ENCODE peak calls at places on chromosomes 12 and 14, in ten cellular contexts. One of them, this sample, is unnamed.

GRCh38 chr14:55097894-55098560 is 31.0 kb upstream of the LGALS3 start:
- DNase-seq in AG10803: no peak
- DNase-seq in heart right ventricle: no peak
- DNase-seq in AG09309: no peak
- DNase-seq in astrocyte of the spinal cord: no peak
- DNase-seq in SK-N-SH: no peak
- DNase-seq in A549: no peak
- DNase-seq in stomach: peak; percentile 53
- DNase-seq in ascending aorta: no peak
- DNase-seq in Peyer's patch: peak; percentile 75
- DNase-seq in this sample: peak; percentile 96

GRCh38 chr14:81434230-81434629 is 34.1 kb upstream of the STON2 start:
- DNase-seq in AG10803: no peak
- DNase-seq in heart right ventricle: no peak
- DNase-seq in AG09309: no peak
- DNase-seq in astrocyte of the spinal cord: no peak
- DNase-seq in SK-N-SH: no peak
- DNase-seq in A549: no peak
- DNase-seq in stomach: no peak
- DNase-seq in ascending aorta: no peak
- DNase-seq in Peyer's patch: no peak
- DNase-seq in this sample: no peak

GRCh38 chr12:101967506-101967905 is 90.1 kb downstream of the DRAM1 start:
- DNase-seq in AG10803: no peak
- DNase-seq in heart right ventricle: no peak
- DNase-seq in AG09309: no peak
- DNase-seq in astrocyte of the spinal cord: no peak
- DNase-seq in SK-N-SH: no peak
- DNase-seq in A549: no peak
- DNase-seq in stomach: no peak
- DNase-seq in ascending aorta: no peak
- DNase-seq in Peyer's patch: no peak
- DNase-seq in this sample: peak; percentile 27

GRCh38 chr12:14981049-14981448 is 8.2 kb downstream of the PDE6H start:
- DNase-seq in AG10803: no peak
- DNase-seq in heart right ventricle: no peak
- DNase-seq in AG09309: no peak
- DNase-seq in astrocyte of the spinal cord: no peak
- DNase-seq in SK-N-SH: no peak
- DNase-seq in A549: no peak
- DNase-seq in stomach: no peak
- DNase-seq in ascending aorta: no peak
- DNase-seq in Peyer's patch: no peak
- DNase-seq in this sample: no peak

GRCh38 chr12:42525444-42525843 is 64.1 kb downstream of the PRICKLE1 start:
- DNase-seq in AG10803: no peak
- DNase-seq in heart right ventricle: no peak
- DNase-seq in AG09309: no peak
- DNase-seq in astrocyte of the spinal cord: no peak
- DNase-seq in SK-N-SH: no peak
- DNase-seq in A549: no peak
- DNase-seq in stomach: no peak
- DNase-seq in ascending aorta: no peak
- DNase-seq in Peyer's patch: no peak
- DNase-seq in this sample: no peak

GRCh38 chr12:124869011-124869665 is 5.5 kb upstream of the SCARB1 start:
- DNase-seq in AG10803: no peak
- DNase-seq in heart right ventricle: no peak
- DNase-seq in AG09309: no peak
- DNase-seq in astrocyte of the spinal cord: no peak
- DNase-seq in SK-N-SH: no peak
- DNase-seq in A549: no peak
- DNase-seq in stomach: no peak
- DNase-seq in ascending aorta: no peak
- DNase-seq in Peyer's patch: no peak
- DNase-seq in this sample: no peak

GRCh38 chr12:65505321-65506121 is 227.0 kb downstream of the MSRB3 start:
- DNase-seq in AG10803: no peak
- DNase-seq in heart right ventricle: no peak
- DNase-seq in AG09309: no peak
- DNase-seq in astrocyte of the spinal cord: no peak
- DNase-seq in SK-N-SH: no peak
- DNase-seq in A549: no peak
- DNase-seq in stomach: no peak
- DNase-seq in ascending aorta: no peak
- DNase-seq in Peyer's patch: no peak
- DNase-seq in this sample: no peak

GRCh38 chr14:54599932-54600331 is 33.0 kb downstream of the SAMD4A start:
- DNase-seq in AG10803: no peak
- DNase-seq in heart right ventricle: no peak
- DNase-seq in AG09309: no peak
- DNase-seq in astrocyte of the spinal cord: no peak
- DNase-seq in SK-N-SH: no peak
- DNase-seq in A549: no peak
- DNase-seq in stomach: no peak
- DNase-seq in ascending aorta: no peak
- DNase-seq in Peyer's patch: no peak
- DNase-seq in this sample: no peak

GRCh38 chr14:97777622-97778021 is 980.4 kb downstream of the VRK1 start:
- DNase-seq in AG10803: no peak
- DNase-seq in heart right ventricle: no peak
- DNase-seq in AG09309: no peak
- DNase-seq in astrocyte of the spinal cord: no peak
- DNase-seq in SK-N-SH: no peak
- DNase-seq in A549: no peak
- DNase-seq in stomach: no peak
- DNase-seq in ascending aorta: no peak
- DNase-seq in Peyer's patch: no peak
- DNase-seq in this sample: peak; percentile 50
- TF ChIP-seq CTCF in AG10803: no peak
- TF ChIP-seq CTCF in heart right ventricle: no peak
- TF ChIP-seq CTCF in AG09309: no peak
- TF ChIP-seq CTCF in astrocyte of the spinal cord: no peak
- TF ChIP-seq CTCF in SK-N-SH: no peak
- TF ChIP-seq CTCF in A549: no peak
- TF ChIP-seq CTCF in stomach: no peak
- TF ChIP-seq CTCF in ascending aorta: no peak
- TF ChIP-seq CTCF in Peyer's patch: no peak
- TF ChIP-seq CTCF in this sample: peak; percentile 18

GRCh38 chr12:46663297-46663696 is 162.5 kb downstream of the SLC38A4 start:
- DNase-seq in AG10803: no peak
- DNase-seq in heart right ventricle: no peak
- DNase-seq in AG09309: no peak
- DNase-seq in astrocyte of the spinal cord: no peak
- DNase-seq in SK-N-SH: no peak
- DNase-seq in A549: peak; percentile 22
- DNase-seq in stomach: no peak
- DNase-seq in ascending aorta: no peak
- DNase-seq in Peyer's patch: no peak
- DNase-seq in this sample: no peak

GRCh38 chr12:46660276-46660675 is 165.5 kb downstream of the SLC38A4 start:
- DNase-seq in AG10803: peak; percentile 36
- DNase-seq in heart right ventricle: no peak
- DNase-seq in AG09309: no peak
- DNase-seq in astrocyte of the spinal cord: peak; percentile 30
- DNase-seq in SK-N-SH: no peak
- DNase-seq in A549: no peak
- DNase-seq in stomach: no peak
- DNase-seq in ascending aorta: no peak
- DNase-seq in Peyer's patch: no peak
- DNase-seq in this sample: no peak

GRCh38 chr12:46659844-46660243 is 166.0 kb downstream of the SLC38A4 start:
- DNase-seq in AG10803: no peak
- DNase-seq in heart right ventricle: no peak
- DNase-seq in AG09309: no peak
- DNase-seq in astrocyte of the spinal cord: no peak
- DNase-seq in SK-N-SH: no peak
- DNase-seq in A549: no peak
- DNase-seq in stomach: no peak
- DNase-seq in ascending aorta: no peak
- DNase-seq in Peyer's patch: no peak
- DNase-seq in this sample: no peak

GRCh38 chr12:46660719-46661118 is 165.1 kb downstream of the SLC38A4 start:
- DNase-seq in AG10803: peak; percentile 48
- DNase-seq in heart right ventricle: no peak
- DNase-seq in AG09309: no peak
- DNase-seq in astrocyte of the spinal cord: peak; percentile 22
- DNase-seq in SK-N-SH: no peak
- DNase-seq in A549: no peak
- DNase-seq in stomach: no peak
- DNase-seq in ascending aorta: no peak
- DNase-seq in Peyer's patch: no peak
- DNase-seq in this sample: no peak

DNA sequence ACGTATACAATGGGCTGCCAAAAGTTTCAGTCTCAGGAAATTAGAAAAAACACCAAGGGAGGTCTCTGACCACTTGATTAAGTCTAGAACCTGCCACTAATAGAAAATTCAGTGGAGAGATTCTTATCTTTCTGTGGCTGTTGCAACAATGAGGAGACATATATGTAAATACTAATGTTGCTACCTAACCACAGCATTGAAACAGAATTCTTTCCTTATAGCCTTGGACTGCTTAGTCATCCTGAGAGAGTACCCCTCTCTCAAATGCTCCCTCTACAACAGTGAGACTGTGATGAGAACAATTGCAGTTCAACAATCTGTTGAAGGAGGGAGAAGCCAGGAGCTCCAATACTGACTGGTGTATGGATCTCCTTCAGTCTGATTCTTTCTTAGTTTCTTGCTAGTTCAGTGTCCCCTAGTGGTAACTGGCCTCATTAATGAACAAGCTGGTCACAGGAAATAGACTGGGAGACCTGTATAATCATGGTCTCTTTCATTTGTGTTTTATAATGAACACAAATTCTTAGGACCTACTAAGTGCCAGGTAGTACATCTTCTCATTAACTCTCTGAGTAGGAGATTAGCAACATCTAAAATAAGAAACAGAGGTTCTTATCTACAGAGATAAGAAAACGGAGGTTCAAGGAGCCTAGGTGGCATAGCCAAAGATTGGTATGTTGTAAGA is 164.5 kb downstream of the SLC38A4 start:
- DNase-seq in AG10803: peak; percentile 90
- DNase-seq in heart right ventricle: no peak
- DNase-seq in AG09309: peak; percentile 71
- DNase-seq in astrocyte of the spinal cord: peak; percentile 92
- DNase-seq in SK-N-SH: peak; percentile 39
- DNase-seq in A549: peak; percentile 90
- DNase-seq in stomach: no peak
- DNase-seq in ascending aorta: no peak
- DNase-seq in Peyer's patch: no peak
- DNase-seq in this sample: peak; percentile 79
- H3K4me3 ChIP-seq in AG10803: no peak overlapping the region
- H3K4me3 ChIP-seq in heart right ventricle: no peak overlapping the region
- H3K4me3 ChIP-seq in AG09309: no peak overlapping the region
- H3K4me3 ChIP-seq in astrocyte of the spinal cord: no peak overlapping the region
- H3K4me3 ChIP-seq in SK-N-SH: no peak overlapping the region
- H3K4me3 ChIP-seq in A549: no peak overlapping the region
- H3K4me3 ChIP-seq in stomach: no peak overlapping the region
- H3K4me3 ChIP-seq in ascending aorta: no peak overlapping the region
- H3K4me3 ChIP-seq in Peyer's patch: no peak overlapping the region
- H3K4me3 ChIP-seq in this sample: no peak overlapping the region

DNA sequence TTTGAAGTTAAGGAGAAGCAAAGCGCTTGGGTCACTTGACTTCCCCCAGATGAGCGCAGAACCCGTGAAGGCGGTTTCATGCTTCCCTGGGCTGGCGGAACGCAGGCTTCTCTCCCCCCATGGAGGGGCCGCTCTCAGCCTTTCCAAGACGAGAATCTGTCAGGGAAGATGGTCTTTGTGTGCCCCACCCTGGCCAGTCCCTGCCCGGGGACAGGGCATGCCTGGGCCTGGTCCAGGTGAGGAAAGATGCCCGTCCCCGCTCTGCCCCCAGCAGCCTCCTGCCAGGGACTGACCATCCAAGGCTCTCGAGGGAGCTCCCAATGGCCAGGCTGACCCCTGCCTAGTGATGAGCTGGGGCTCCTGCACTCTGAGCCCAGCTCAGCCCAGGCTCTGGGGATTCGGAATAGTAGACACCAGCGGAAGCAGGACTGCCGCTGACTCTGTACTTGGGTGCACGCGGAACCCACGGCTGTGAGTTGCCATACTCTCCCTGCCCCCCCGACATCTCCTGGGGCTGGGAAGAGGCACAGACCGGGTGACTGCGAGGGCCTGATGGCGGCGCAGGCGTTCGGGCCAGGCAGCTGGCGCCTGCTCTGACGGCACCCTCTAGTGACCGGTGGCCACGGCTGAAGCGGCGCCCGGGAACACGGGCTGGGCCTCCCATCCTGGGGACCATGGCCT is 142.2 kb upstream of the FKBP4 start:
- DNase-seq in AG10803: no peak
- DNase-seq in heart right ventricle: no peak
- DNase-seq in AG09309: no peak
- DNase-seq in astrocyte of the spinal cord: no peak
- DNase-seq in SK-N-SH: peak; percentile 41
- DNase-seq in A549: peak; percentile 20
- DNase-seq in stomach: no peak
- DNase-seq in ascending aorta: peak; percentile 49
- DNase-seq in Peyer's patch: no peak
- DNase-seq in this sample: no peak
- TF ChIP-seq CTCF in AG10803: no peak
- TF ChIP-seq CTCF in heart right ventricle: no peak
- TF ChIP-seq CTCF in AG09309: no peak
- TF ChIP-seq CTCF in astrocyte of the spinal cord: no peak
- TF ChIP-seq CTCF in SK-N-SH: peak; percentile 15
- TF ChIP-seq CTCF in A549: peak; percentile 27
- TF ChIP-seq CTCF in stomach: no peak
- TF ChIP-seq CTCF in ascending aorta: no peak
- TF ChIP-seq CTCF in Peyer's patch: no peak
- TF ChIP-seq CTCF in this sample: no peak

GRCh38 chr12:121205491-121205890 is 4.4 kb upstream of the P2RX4 start:
- DNase-seq in AG10803: peak; percentile 25
- DNase-seq in heart right ventricle: no peak
- DNase-seq in AG09309: no peak
- DNase-seq in astrocyte of the spinal cord: no peak
- DNase-seq in SK-N-SH: no peak
- DNase-seq in A549: no peak
- DNase-seq in stomach: no peak
- DNase-seq in ascending aorta: no peak
- DNase-seq in Peyer's patch: no peak
- DNase-seq in this sample: no peak

GRCh38 chr12:121209629-121210572 is at the start of gene P2RX4:
- DNase-seq in AG10803: peak; percentile 70
- DNase-seq in heart right ventricle: peak; percentile 89
- DNase-seq in AG09309: peak; percentile 11
- DNase-seq in astrocyte of the spinal cord: peak; percentile 65
- DNase-seq in SK-N-SH: peak; percentile 97
- DNase-seq in A549: peak; percentile 88
- DNase-seq in stomach: peak; percentile 88
- DNase-seq in ascending aorta: peak; percentile 91
- DNase-seq in Peyer's patch: peak; percentile 81
- DNase-seq in this sample: peak; percentile 93

GRCh38 chr12:121212875-121213274 is 2.9 kb downstream of the P2RX4 start:
- DNase-seq in AG10803: no peak
- DNase-seq in heart right ventricle: no peak
- DNase-seq in AG09309: no peak
- DNase-seq in astrocyte of the spinal cord: no peak
- DNase-seq in SK-N-SH: no peak
- DNase-seq in A549: no peak
- DNase-seq in stomach: no peak
- DNase-seq in ascending aorta: no peak
- DNase-seq in Peyer's patch: no peak
- DNase-seq in this sample: no peak

GRCh38 chr12:121214171-121214777 is 4.3 kb downstream of the P2RX4 start:
- DNase-seq in AG10803: peak; percentile 45
- DNase-seq in heart right ventricle: no peak
- DNase-seq in AG09309: peak; percentile 45
- DNase-seq in astrocyte of the spinal cord: no peak
- DNase-seq in SK-N-SH: no peak
- DNase-seq in A549: no peak
- DNase-seq in stomach: no peak
- DNase-seq in ascending aorta: no peak
- DNase-seq in Peyer's patch: no peak
- DNase-seq in this sample: peak; percentile 42

DNA sequence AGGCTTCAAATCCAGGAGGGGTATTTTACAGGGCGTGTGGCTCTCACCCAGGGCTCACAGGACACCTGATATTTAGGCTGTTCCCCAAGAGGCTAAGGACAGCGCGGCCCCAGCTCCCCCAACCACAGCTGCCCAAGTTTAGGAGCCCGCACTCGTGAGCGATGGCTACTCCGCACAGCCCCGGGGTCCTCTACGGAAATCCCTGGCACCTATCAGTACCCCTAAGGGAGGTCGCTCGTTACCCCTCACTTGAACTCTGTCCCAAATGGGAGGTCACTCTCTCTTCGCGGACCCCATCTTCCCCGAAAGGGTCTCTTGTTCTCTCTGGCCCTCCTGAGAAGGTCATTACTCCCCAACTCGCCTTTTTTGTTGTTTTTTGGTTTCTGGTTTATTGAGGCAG is 708 bp upstream of the P2RX4 start:
- DNase-seq in AG10803: no peak
- DNase-seq in heart right ventricle: no peak
- DNase-seq in AG09309: no peak
- DNase-seq in astrocyte of the spinal cord: no peak
- DNase-seq in SK-N-SH: no peak
- DNase-seq in A549: no peak
- DNase-seq in stomach: no peak
- DNase-seq in ascending aorta: no peak
- DNase-seq in Peyer's patch: no peak
- DNase-seq in this sample: no peak
- H3K4me3 ChIP-seq in AG10803: peak overlapping the region; percentile 68
- H3K4me3 ChIP-seq in heart right ventricle: no peak overlapping the region
- H3K4me3 ChIP-seq in AG09309: no peak overlapping the region
- H3K4me3 ChIP-seq in astrocyte of the spinal cord: no peak overlapping the region
- H3K4me3 ChIP-seq in SK-N-SH: peak overlapping the region; percentile 73
- H3K4me3 ChIP-seq in A549: peak overlapping the region; percentile 94
- H3K4me3 ChIP-seq in stomach: peak overlapping the region; percentile 65
- H3K4me3 ChIP-seq in ascending aorta: peak overlapping the region; percentile 95
- H3K4me3 ChIP-seq in Peyer's patch: peak overlapping the region; percentile 89
- H3K4me3 ChIP-seq in this sample: peak overlapping the region; percentile 56

This sample was measured in GM12865.